ENCODE peak calls at places on chromosome 7, in ten cellular contexts. Q, L, W, Z, H, Y, E, R, V and K are unnamed samples.

GRCh38 chr7:37535841-37536240 is 87.2 kb upstream of the ELMO1 start:
- DNase-seq in R (no peak), Q (no peak), V (no peak), Z (no peak), Y (no peak), L (no peak), W (no peak), E (no peak), H (no peak), K (no peak)

GRCh38 chr7:28854750-28855074 is 103.4 kb downstream of the TRIL start:
- DNase-seq in L (no peak), W (peak), Q (no peak), V (no peak), E (no peak), R (no peak), Y (no peak), Z (no peak), H (peak), K (no peak)

GRCh38 chr7:159139202-159139601 is 5.5 kb downstream of the VIPR2 start:
- DNase-seq in E (no peak), Z (no peak), W (no peak), Q (no peak), L (no peak), Y (no peak), R (no peak), V (no peak), H (no peak), K (no peak)

GRCh38 chr7:97337849-97338248 is 220.4 kb downstream of the SDHAF3 start:
- DNase-seq in R (no peak), Y (no peak), L (no peak), E (no peak), H (no peak), Q (no peak), Z (no peak), V (no peak), W (no peak), K (no peak)

GRCh38 chr7:420142-421055 is 99.2 kb downstream of the PDGFA start:
- DNase-seq in Z (no peak), E (no peak), H (no peak), W (no peak), V (peak), Y (no peak), L (no peak), Q (no peak), R (no peak), K (no peak)

GRCh38 chr7:149867762-149868637 is 5.8 kb upstream of the ATP6V0E2 start:
- DNase-seq in Y (no peak), E (no peak), Z (no peak), L (no peak), H (no peak), W (no peak), R (no peak), V (no peak), Q (no peak), K (no peak)

GRCh38 chr7:48045205-48045765 is 9.9 kb downstream of the C7orf57 start:
- DNase-seq in L (no peak), W (no peak), Z (no peak), Q (no peak), E (no peak), R (no peak), V (no peak), Y (no peak), H (no peak), K (no peak)

GRCh38 chr7:69739182-69739581 is 140.9 kb downstream of the AUTS2 start:
- DNase-seq in R (peak), E (no peak), Q (no peak), H (no peak), Z (no peak), V (no peak), Y (no peak), W (no peak), L (no peak), K (no peak)

GRCh38 chr7:157560710-157561522 is 224.1 kb downstream of the DNAJB6 start:
- DNase-seq in E (no peak), R (no peak), Z (no peak), W (no peak), V (peak), Q (no peak), L (no peak), H (no peak), Y (no peak), K (no peak)

GRCh38 chr7:150799741-150800575 is at the start of gene TMEM176B:
- DNase-seq in V (peak), E (no peak), H (no peak), Z (no peak), W (no peak), L (no peak), R (no peak), Q (peak), Y (peak), K (no peak)

GRCh38 chr7:87330942-87331341 is 14.5 kb upstream of the CROT start:
- DNase-seq in R (peak), W (no peak), Q (no peak), H (no peak), L (no peak), E (no peak), Z (no peak), V (no peak), Y (no peak), K (no peak)

GRCh38 chr7:150451097-150451793 is 815 bp downstream of the GIMAP8 start:
- DNase-seq in E (no peak), R (no peak), Z (no peak), Y (peak), Q (peak), H (no peak), W (no peak), V (no peak), L (no peak), K (peak)

GRCh38 chr7:36583318-36583717 is 141.0 kb downstream of the AOAH start:
- DNase-seq in H (peak), Z (no peak), W (peak), L (no peak), Q (no peak), E (no peak), R (no peak), V (no peak), Y (no peak), K (no peak)

GRCh38 chr7:155169081-155169480 is 99.0 kb downstream of the HTR5A start:
- DNase-seq in E (no peak), L (no peak), W (no peak), H (no peak), Z (no peak), V (no peak), R (no peak), Y (no peak), Q (no peak), K (no peak)

GRCh38 chr7:103560136-103560535 is 114.1 kb upstream of the SLC26A5 start:
- DNase-seq in H (no peak), Y (no peak), E (no peak), Z (no peak), W (no peak), V (no peak), L (no peak), Q (no peak), R (no peak), K (no peak)

GRCh38 chr7:73966941-73967831 is 60.8 kb upstream of the ELN start:
- DNase-seq in L (no peak), Z (no peak), R (no peak), Y (no peak), Q (no peak), E (no peak), H (no peak), V (no peak), W (no peak), K (no peak)

GRCh38 chr7:120792091-120792860 is 65.7 kb downstream of the TSPAN12 start:
- DNase-seq in W (peak), Z (peak), V (peak), L (peak), R (peak), Q (peak), E (peak), H (peak), Y (peak), K (peak)

GRCh38 chr7:24115661-24116060 is 168.3 kb upstream of the NPY start:
- DNase-seq in Y (no peak), H (no peak), Q (no peak), R (no peak), L (no peak), Z (no peak), W (peak), E (no peak), V (no peak), K (no peak)

GRCh38 chr7:99383203-99383602 is 8.7 kb downstream of the ARPC1B start:
- DNase-seq in L (no peak), Q (no peak), R (no peak), E (no peak), Y (no peak), V (no peak), Z (no peak), H (no peak), W (no peak), K (no peak)
- H3K27ac ChIP-seq in L (no peak), Q (no peak), R (no peak), E (no peak), Y (no peak), V (no peak), Z (no peak), H (no peak), W (no peak), K (peak)

GRCh38 chr7:67302113-67303039 is 305.7 kb downstream of the TYW1 start:
- DNase-seq in H (peak), V (peak), W (peak), Z (peak), R (peak), L (peak), E (peak), Q (peak), Y (peak), K (peak)
- TF ChIP-seq CTCF in H (peak), V (peak), W (no peak), Z (no peak), R (peak), L (peak), E (peak), Q (peak), Y (peak), K (no peak)

GRCh38 chr7:71235263-71235662 is 103.3 kb downstream of the GALNT17 start:
- DNase-seq in E (no peak), H (no peak), Q (no peak), Z (no peak), W (no peak), L (no peak), V (no peak), R (no peak), Y (no peak), K (no peak)

GRCh38 chr7:71237945-71238344 is 106.0 kb downstream of the GALNT17 start:
- DNase-seq in E (no peak), R (no peak), H (no peak), L (no peak), V (no peak), Z (no peak), W (no peak), Y (peak), Q (peak), K (no peak)

GRCh38 chr7:71238541-71238940 is 106.6 kb downstream of the GALNT17 start:
- DNase-seq in R (no peak), L (no peak), Y (no peak), Z (no peak), E (no peak), W (no peak), V (no peak), H (no peak), Q (no peak), K (no peak)

GRCh38 chr7:71236488-71237179 is 104.7 kb downstream of the GALNT17 start:
- DNase-seq in R (no peak), V (no peak), E (no peak), W (no peak), Z (no peak), Q (no peak), L (no peak), H (no peak), Y (no peak), K (no peak)

DNA sequence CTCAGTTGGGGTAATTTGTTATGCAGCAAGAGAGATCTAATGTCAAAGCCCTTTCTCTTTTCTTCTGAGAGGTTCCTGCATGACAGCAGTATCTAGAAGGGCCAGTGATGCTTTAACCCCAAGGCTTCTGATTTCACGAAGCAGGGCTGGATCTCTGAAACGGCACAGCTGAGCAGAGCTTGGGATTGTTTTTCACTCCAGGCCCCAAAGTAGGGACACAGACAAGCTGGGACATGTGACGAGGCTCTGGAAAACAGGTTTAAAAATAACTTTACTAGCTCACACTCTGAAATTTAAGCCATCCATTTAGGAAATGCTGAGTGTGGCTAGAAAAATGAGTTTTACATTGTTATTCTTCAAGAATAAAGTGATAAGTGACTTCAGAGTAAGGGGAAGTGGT is 107.6 kb downstream of the GALNT17 start:
- DNase-seq in E (no peak), Q (peak), Y (peak), L (no peak), W (no peak), R (no peak), V (no peak), Z (no peak), H (no peak), K (no peak)
- H3K27ac ChIP-seq in E (no peak), Q (peak), Y (peak), L (peak), W (no peak), R (no peak), V (no peak), Z (no peak), H (no peak), K (no peak)

DNA sequence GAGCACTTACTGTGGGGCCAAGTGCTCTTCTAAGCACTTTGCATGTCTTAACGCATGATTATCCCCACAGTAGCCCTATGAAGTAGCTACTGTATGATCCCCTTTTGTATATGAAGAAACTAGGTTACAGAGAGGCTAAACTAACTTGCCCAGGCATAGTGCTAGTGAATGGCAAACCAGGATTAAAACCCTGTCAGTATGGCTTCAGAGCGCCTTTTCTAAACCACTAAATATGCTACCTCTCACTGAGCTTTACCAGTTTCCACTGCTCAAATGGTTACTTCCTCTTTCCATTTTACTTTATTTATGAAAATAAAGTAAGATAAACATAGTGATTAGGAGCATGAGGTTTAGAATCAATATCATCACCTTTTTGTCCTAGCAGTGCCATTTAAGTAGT is 73.6 kb downstream of the PODXL start:
- DNase-seq in V (no peak), R (no peak), L (no peak), H (no peak), W (no peak), Z (no peak), Q (no peak), Y (no peak), E (no peak), K (no peak)
- TF ChIP-seq CTCF in V (no peak), R (no peak), L (no peak), H (no peak), W (no peak), Z (no peak), Q (no peak), Y (no peak), E (no peak), K (no peak)

GRCh38 chr7:40758590-40758989 is 623.8 kb downstream of the SUGCT start:
- DNase-seq in Z (no peak), Y (no peak), R (no peak), Q (no peak), W (no peak), H (no peak), L (no peak), E (no peak), V (no peak), K (no peak)

GRCh38 chr7:40760293-40760964 is 625.6 kb downstream of the SUGCT start:
- DNase-seq in Z (no peak), Y (no peak), H (no peak), L (no peak), R (no peak), Q (no peak), E (no peak), W (no peak), V (no peak), K (no peak)

GRCh38 chr7:40763319-40764287 is 628.8 kb downstream of the SUGCT start:
- DNase-seq in H (peak), Y (no peak), R (peak), E (peak), V (no peak), Q (no peak), L (no peak), Z (no peak), W (peak), K (no peak)

GRCh38 chr7:40761757-40762342 is 627.0 kb downstream of the SUGCT start:
- DNase-seq in E (no peak), V (no peak), Z (no peak), W (no peak), H (peak), Q (no peak), L (no peak), Y (no peak), R (no peak), K (no peak)

DNA sequence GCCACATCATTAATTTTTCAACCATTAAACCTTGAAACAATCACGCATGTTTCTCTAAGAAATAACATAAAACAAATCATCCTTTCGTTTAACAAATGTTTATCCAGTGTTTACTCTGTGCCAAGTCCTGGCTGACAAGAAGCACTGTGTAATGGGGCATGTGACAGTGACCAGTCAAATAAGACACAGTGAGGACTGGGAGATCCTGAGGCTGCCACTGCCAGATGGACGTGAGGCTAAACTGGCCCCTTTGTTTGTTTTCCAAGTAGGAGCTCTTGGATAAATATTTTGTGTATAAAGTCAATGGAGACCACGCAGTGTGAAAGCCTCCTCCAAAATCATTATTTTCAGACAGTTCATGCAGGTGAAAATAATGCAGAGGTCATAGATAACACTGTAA is 626.2 kb downstream of the SUGCT start:
- DNase-seq in E (no peak), Y (no peak), R (no peak), Q (no peak), W (no peak), Z (no peak), L (no peak), V (no peak), H (no peak), K (no peak)
- H3K27ac ChIP-seq in E (no peak), Y (no peak), R (no peak), Q (no peak), W (no peak), Z (no peak), L (peak), V (no peak), H (no peak), K (no peak)

GRCh38 chr7:81852701-81853100 is 82.9 kb upstream of the HGF start:
- DNase-seq in W (no peak), Y (no peak), Q (no peak), L (no peak), Z (no peak), E (no peak), R (no peak), V (no peak), H (no peak), K (no peak)
- TF ChIP-seq CTCF in W (no peak), Y (no peak), Q (no peak), L (no peak), Z (no peak), E (no peak), R (no peak), V (no peak), H (no peak), K (no peak)

DNA sequence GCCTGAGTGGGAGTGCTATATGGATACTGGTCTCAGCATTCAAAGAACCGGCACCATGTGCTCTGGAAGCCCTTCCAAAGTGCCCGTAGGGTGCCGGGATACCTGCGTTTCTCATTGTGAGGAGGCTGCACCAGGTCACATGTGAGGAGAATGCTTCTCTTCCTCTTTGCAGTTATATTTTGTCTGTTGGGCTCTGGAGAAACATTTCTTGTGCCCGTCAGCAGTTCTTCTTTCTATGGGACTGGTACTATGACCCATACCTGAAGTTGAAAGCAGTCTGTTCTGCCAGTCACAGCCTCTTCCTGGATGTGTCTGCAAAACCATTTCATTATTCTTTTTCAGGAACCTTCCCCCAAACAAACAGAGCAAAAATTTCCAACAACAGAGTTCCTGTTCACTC is 465.0 kb downstream of the SUGCT start:
- DNase-seq in R (no peak), Y (no peak), H (no peak), V (no peak), Q (no peak), E (no peak), L (no peak), W (no peak), Z (no peak), K (no peak)
- H3K27ac ChIP-seq in R (no peak), Y (no peak), H (no peak), V (no peak), Q (no peak), E (no peak), L (no peak), W (no peak), Z (no peak), K (no peak)